ENCODE peak calls at places on chromosomes 6 and 20, in eight cellular contexts. Q, B, I, Z, J, R, H and T are unnamed samples.

GRCh38 chr6:165573671-165574070 is 89.4 kb downstream of the PDE10A start:
- DNase-seq in Q (no peak), B (peak; percentile 52), I (no peak), Z (peak; percentile 99), J (no peak), R (no peak), H (no peak), T (peak; percentile 71)

GRCh38 chr6:68238097-68238597 is 396.9 kb upstream of the ADGRB3 start:
- DNase-seq in Q (no peak), B (no peak), I (no peak), Z (peak; percentile 57), J (no peak), R (no peak), H (no peak), T (no peak)

GRCh38 chr6:112183271-112183671 is 71.1 kb downstream of the LAMA4 start:
- DNase-seq in Q (no peak), B (no peak), I (no peak), Z (peak; percentile 39), J (no peak), R (no peak), H (no peak), T (no peak)

GRCh38 chr6:34305982-34306702 is 57.3 kb upstream of the SMIM29 start:
- DNase-seq in Q (no peak), B (peak; percentile 28), I (no peak), Z (peak; percentile 62), J (no peak), R (peak; percentile 5), H (no peak), T (no peak)

GRCh38 chr6:251920-252319 is 40.4 kb upstream of the DUSP22 start:
- DNase-seq in Q (no peak), B (no peak), I (no peak), Z (no peak), J (no peak), R (no peak), H (no peak), T (no peak)

GRCh38 chr6:134288538-134289203 is 29.2 kb downstream of the SGK1 start:
- DNase-seq in Q (peak; percentile 31), B (no peak), I (no peak), Z (peak; percentile 93), J (no peak), R (peak; percentile 40), H (no peak), T (no peak)

GRCh38 chr6:157632821-157633220 is 190.2 kb upstream of the SNX9 start:
- DNase-seq in Q (no peak), B (no peak), I (no peak), Z (peak; percentile 53), J (no peak), R (peak; percentile 49), H (no peak), T (no peak)

GRCh38 chr6:154298297-154298696 is 58.3 kb downstream of the IPCEF1 start:
- DNase-seq in Q (no peak), B (no peak), I (no peak), Z (peak; percentile 53), J (no peak), R (no peak), H (no peak), T (no peak)

GRCh38 chr6:2938632-2939083 is 32.7 kb downstream of the SERPINB6 start:
- DNase-seq in Q (no peak), B (no peak), I (no peak), Z (peak; percentile 17), J (no peak), R (no peak), H (peak; percentile 56), T (peak; percentile 25)

GRCh38 chr6:11543919-11544518 is 6.5 kb downstream of the TMEM170B start:
- DNase-seq in Q (no peak), B (no peak), I (no peak), Z (no peak), J (no peak), R (no peak), H (no peak), T (no peak)

GRCh38 chr6:39891976-39892375 is 42.3 kb downstream of the MOCS1 start:
- DNase-seq in Q (no peak), B (no peak), I (no peak), Z (peak; percentile 65), J (no peak), R (no peak), H (no peak), T (no peak)

GRCh38 chr20:36177716-36178115 is 23.2 kb downstream of the EPB41L1 start:
- DNase-seq in Q (no peak), B (no peak), I (no peak), Z (no peak), J (no peak), R (no peak), H (no peak), T (no peak)

GRCh38 chr6:120584111-120584760 is 750.0 kb downstream of the TBC1D32 start:
- DNase-seq in Q (no peak), B (no peak), I (no peak), Z (no peak), J (no peak), R (no peak), H (no peak), T (no peak)

GRCh38 chr20:1700990-1701389 is 43.4 kb upstream of the SIRPG start:
- DNase-seq in Q (no peak), B (no peak), I (no peak), Z (no peak), J (no peak), R (no peak), H (no peak), T (no peak)

GRCh38 chr20:25009218-25010145 is 16.9 kb upstream of the APMAP start:
- DNase-seq in Q (no peak), B (no peak), I (no peak), Z (no peak), J (no peak), R (no peak), H (peak; percentile 5), T (no peak)

GRCh38 chr20:21018576-21018975 is 87.6 kb downstream of the LINC00237 start:
- DNase-seq in Q (no peak), B (no peak), I (no peak), Z (no peak), J (no peak), R (no peak), H (no peak), T (no peak)

GRCh38 chr6:148414836-148415235 is 72.2 kb downstream of the SASH1 start:
- DNase-seq in Q (no peak), B (no peak), I (no peak), Z (peak; percentile 85), J (no peak), R (no peak), H (no peak), T (no peak)

GRCh38 chr6:52523363-52524207 is 53.3 kb downstream of the TRAM2 start:
- DNase-seq in Q (no peak), B (no peak), I (no peak), Z (no peak), J (no peak), R (no peak), H (no peak), T (no peak)

GRCh38 chr6:4008324-4009047 is 70.5 kb downstream of the FAM217A start:
- DNase-seq in Q (no peak), B (no peak), I (no peak), Z (peak; percentile 90), J (no peak), R (peak; percentile 76), H (no peak), T (peak; percentile 16)

DNA sequence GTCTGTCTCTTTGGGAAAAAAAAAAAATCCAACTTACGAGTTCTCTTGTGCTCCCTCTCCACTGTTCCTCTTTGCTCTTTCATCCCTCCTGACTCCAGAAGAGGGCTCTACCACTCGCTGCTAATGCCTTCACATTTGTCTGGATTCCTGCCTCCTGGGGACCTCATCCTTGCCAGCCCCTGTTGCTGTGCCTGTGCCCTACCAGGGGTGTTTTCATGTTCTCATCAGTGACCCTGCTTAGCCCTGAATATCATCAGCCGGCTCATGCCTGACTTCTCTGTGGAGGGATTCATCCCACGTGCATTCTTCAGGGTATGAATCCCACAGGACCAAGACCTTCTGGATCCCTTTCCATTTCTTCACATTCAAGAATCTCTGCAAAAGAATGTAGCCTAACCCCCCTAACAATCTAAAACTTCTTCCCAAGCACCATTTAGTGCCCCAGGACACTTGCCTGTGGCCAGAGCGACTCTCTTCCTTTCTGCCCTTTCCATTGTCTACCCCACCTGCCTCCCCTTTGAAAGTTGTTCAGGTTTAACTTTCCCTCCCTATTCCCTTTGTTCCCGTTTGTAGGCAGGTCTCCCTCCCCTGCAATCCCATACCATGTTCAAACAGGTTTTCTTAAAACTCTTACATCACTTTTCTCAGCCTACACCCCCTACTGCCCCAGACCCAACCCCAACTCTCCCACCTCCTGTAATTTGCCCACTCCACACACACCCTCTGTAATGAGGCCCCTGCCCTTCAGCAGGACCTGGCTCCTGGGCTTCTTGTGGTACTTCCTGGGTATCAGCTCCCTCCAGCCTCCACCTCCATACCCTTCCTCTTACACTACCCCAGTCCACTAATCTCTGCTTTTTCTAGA is 50.2 kb downstream of the RREB1 start:
- DNase-seq in Q (no peak), B (no peak), I (no peak), Z (no peak), J (no peak), R (no peak), H (no peak), T (no peak)
- TF ChIP-seq CTCF in Q (no peak), B (no peak), I (no peak), Z (no peak), J (no peak), R (no peak), H (no peak), T (no peak)

GRCh38 chr6:27871919-27872633 is 40.1 kb downstream of the OR2B2 start:
- DNase-seq in Q (peak; percentile 85), B (peak; percentile 34), I (peak; percentile 56), Z (peak; percentile 99), J (peak; percentile 78), R (peak; percentile 93), H (peak; percentile 84), T (peak; percentile 84)
- TF ChIP-seq CTCF in Q (peak; percentile 27), B (no peak), I (peak; percentile 23), Z (peak; percentile 20), J (no peak), R (no peak), H (peak; percentile 45), T (no peak)

DNA sequence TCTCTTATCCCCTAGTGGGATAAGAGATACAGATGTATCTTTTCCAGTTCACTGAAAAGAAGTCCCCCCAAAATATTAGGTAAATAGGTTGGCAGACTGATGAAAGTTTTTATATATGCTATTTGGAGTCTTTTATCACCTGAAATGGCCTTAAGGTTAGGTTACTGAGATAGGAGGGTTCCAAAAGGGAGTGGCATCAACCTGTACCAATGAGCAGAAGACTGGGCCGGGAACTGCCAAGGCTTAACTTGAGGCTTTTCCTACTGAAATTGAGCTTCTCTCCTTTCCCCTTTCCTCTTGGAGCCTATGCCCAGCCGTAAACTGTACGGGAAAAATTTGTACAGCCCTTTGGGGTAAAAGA is 42.0 kb downstream of the EIF2S2 start:
- DNase-seq in Q (no peak), B (no peak), I (no peak), Z (no peak), J (no peak), R (no peak), H (no peak), T (no peak)
- TF ChIP-seq CTCF in Q (peak; percentile 34), B (peak; percentile 23), I (no peak), Z (no peak), J (no peak), R (no peak), H (no peak), T (peak; percentile 4)

DNA sequence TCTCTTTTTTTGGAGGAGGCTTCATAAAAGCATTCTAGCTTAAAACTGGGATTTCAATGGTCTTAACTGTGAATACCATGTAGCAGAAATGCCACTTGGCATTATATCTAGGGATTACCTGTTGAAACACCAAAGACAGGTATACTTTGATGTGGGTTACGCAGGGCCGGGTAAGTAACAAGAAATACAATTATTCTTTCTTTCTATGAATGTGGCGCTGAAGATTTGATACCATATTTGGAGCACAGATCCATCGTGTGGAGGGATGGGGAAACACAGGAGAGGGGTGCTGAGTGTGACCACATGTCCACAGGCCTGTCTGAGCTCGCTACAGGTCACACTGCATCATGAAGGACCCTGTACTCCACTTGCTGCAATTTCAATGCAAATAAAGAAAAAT is 257.8 kb downstream of the GMPR start:
- DNase-seq in Q (no peak), B (no peak), I (no peak), Z (no peak), J (no peak), R (no peak), H (no peak), T (no peak)
- TF ChIP-seq CTCF in Q (no peak), B (no peak), I (peak; percentile 35), Z (no peak), J (no peak), R (no peak), H (no peak), T (no peak)